ENCODE peak calls at places on chromosome 15, in six cellular contexts. One of them, this sample, is unnamed.

GRCh38 chr15:64653757-64654156 is 121.6 kb downstream of the RBPMS2 start:
- DNase-seq in thoracic aorta: no peak
- DNase-seq in mammary epithelial cell: no peak
- DNase-seq in left ventricle myocardium inferior: no peak
- DNase-seq in tibial nerve: no peak
- DNase-seq in stomach: no peak
- DNase-seq in this sample: no peak

GRCh38 chr15:34783986-34784385 is 11.4 kb downstream of the ACTC1 start:
- DNase-seq in thoracic aorta: no peak
- DNase-seq in mammary epithelial cell: no peak
- DNase-seq in left ventricle myocardium inferior: no peak
- DNase-seq in tibial nerve: no peak
- DNase-seq in stomach: no peak
- DNase-seq in this sample: no peak

GRCh38 chr15:60574801-60575631 is 96.1 kb upstream of the ICE2 start:
- DNase-seq in thoracic aorta: no peak
- DNase-seq in mammary epithelial cell: no peak
- DNase-seq in left ventricle myocardium inferior: no peak
- DNase-seq in tibial nerve: no peak
- DNase-seq in stomach: no peak
- DNase-seq in this sample: no peak

GRCh38 chr15:36779744-36780408 is 200.4 kb downstream of the CDIN1 start:
- DNase-seq in thoracic aorta: no peak
- DNase-seq in mammary epithelial cell: no peak
- DNase-seq in left ventricle myocardium inferior: no peak
- DNase-seq in tibial nerve: no peak
- DNase-seq in stomach: no peak
- DNase-seq in this sample: no peak

GRCh38 chr15:99987119-99987506 is 253.9 kb upstream of the LYSMD4 start:
- DNase-seq in thoracic aorta: no peak
- DNase-seq in mammary epithelial cell: no peak
- DNase-seq in left ventricle myocardium inferior: no peak
- DNase-seq in tibial nerve: no peak
- DNase-seq in stomach: no peak
- DNase-seq in this sample: no peak

GRCh38 chr15:94174399-94174802 is 57.0 kb upstream of the MCTP2 start:
- DNase-seq in thoracic aorta: no peak
- DNase-seq in mammary epithelial cell: peak; percentile 93
- DNase-seq in left ventricle myocardium inferior: no peak
- DNase-seq in tibial nerve: no peak
- DNase-seq in stomach: no peak
- DNase-seq in this sample: peak; percentile 50

GRCh38 chr15:53869044-53869805 is 109.0 kb upstream of the UNC13C start:
- DNase-seq in thoracic aorta: no peak
- DNase-seq in mammary epithelial cell: no peak
- DNase-seq in left ventricle myocardium inferior: no peak
- DNase-seq in tibial nerve: no peak
- DNase-seq in stomach: no peak
- DNase-seq in this sample: no peak

GRCh38 chr15:58490405-58491150 is 58.8 kb downstream of the LIPC start:
- DNase-seq in thoracic aorta: no peak
- DNase-seq in mammary epithelial cell: no peak
- DNase-seq in left ventricle myocardium inferior: peak; percentile 38
- DNase-seq in tibial nerve: no peak
- DNase-seq in stomach: no peak
- DNase-seq in this sample: no peak

GRCh38 chr15:66573719-66574641 is 8.2 kb upstream of the LCTL start:
- DNase-seq in thoracic aorta: no peak
- DNase-seq in mammary epithelial cell: no peak
- DNase-seq in left ventricle myocardium inferior: no peak
- DNase-seq in tibial nerve: no peak
- DNase-seq in stomach: no peak
- DNase-seq in this sample: peak; percentile 57

GRCh38 chr15:37824717-37825382 is 109.6 kb upstream of the TMCO5A start:
- DNase-seq in thoracic aorta: no peak
- DNase-seq in mammary epithelial cell: peak; percentile 80
- DNase-seq in left ventricle myocardium inferior: no peak
- DNase-seq in tibial nerve: no peak
- DNase-seq in stomach: no peak
- DNase-seq in this sample: peak; percentile 80

GRCh38 chr15:95989392-95989791 is 341.1 kb upstream of the NR2F2 start:
- DNase-seq in thoracic aorta: no peak
- DNase-seq in mammary epithelial cell: peak; percentile 31
- DNase-seq in left ventricle myocardium inferior: no peak
- DNase-seq in tibial nerve: no peak
- DNase-seq in stomach: no peak
- DNase-seq in this sample: no peak

GRCh38 chr15:40939909-40940801 is 11.0 kb downstream of the DLL4 start:
- DNase-seq in thoracic aorta: no peak
- DNase-seq in mammary epithelial cell: no peak
- DNase-seq in left ventricle myocardium inferior: peak; percentile 49
- DNase-seq in tibial nerve: no peak
- DNase-seq in stomach: no peak
- DNase-seq in this sample: no peak

GRCh38 chr15:48855501-48856440 is 22.2 kb upstream of the EID1 start:
- DNase-seq in thoracic aorta: no peak
- DNase-seq in mammary epithelial cell: no peak
- DNase-seq in left ventricle myocardium inferior: no peak
- DNase-seq in tibial nerve: no peak
- DNase-seq in stomach: no peak
- DNase-seq in this sample: no peak

GRCh38 chr15:58448906-58449305 is 17.1 kb downstream of the LIPC start:
- DNase-seq in thoracic aorta: no peak
- DNase-seq in mammary epithelial cell: no peak
- DNase-seq in left ventricle myocardium inferior: no peak
- DNase-seq in tibial nerve: no peak
- DNase-seq in stomach: no peak
- DNase-seq in this sample: no peak

GRCh38 chr15:65081758-65082157 is 5.2 kb downstream of the KBTBD13 start:
- DNase-seq in thoracic aorta: no peak
- DNase-seq in mammary epithelial cell: peak; percentile 46
- DNase-seq in left ventricle myocardium inferior: no peak
- DNase-seq in tibial nerve: no peak
- DNase-seq in stomach: no peak
- DNase-seq in this sample: no peak

GRCh38 chr15:77858677-77859490 is 218.6 kb downstream of the TBC1D2B start:
- DNase-seq in thoracic aorta: no peak
- DNase-seq in mammary epithelial cell: no peak
- DNase-seq in left ventricle myocardium inferior: no peak
- DNase-seq in tibial nerve: no peak
- DNase-seq in stomach: no peak
- DNase-seq in this sample: no peak

GRCh38 chr15:63842626-63843025 is 8.9 kb upstream of the HERC1 start:
- DNase-seq in thoracic aorta: no peak
- DNase-seq in mammary epithelial cell: no peak
- DNase-seq in left ventricle myocardium inferior: no peak
- DNase-seq in tibial nerve: no peak
- DNase-seq in stomach: no peak
- DNase-seq in this sample: no peak

GRCh38 chr15:38038659-38039442 is 104.4 kb downstream of the TMCO5A start:
- DNase-seq in thoracic aorta: no peak
- DNase-seq in mammary epithelial cell: peak; percentile 80
- DNase-seq in left ventricle myocardium inferior: no peak
- DNase-seq in tibial nerve: no peak
- DNase-seq in stomach: no peak
- DNase-seq in this sample: peak; percentile 56

GRCh38 chr15:96414875-96415274 is 84.4 kb downstream of the NR2F2 start:
- DNase-seq in thoracic aorta: no peak
- DNase-seq in mammary epithelial cell: no peak
- DNase-seq in left ventricle myocardium inferior: no peak
- DNase-seq in tibial nerve: no peak
- DNase-seq in stomach: no peak
- DNase-seq in this sample: no peak

GRCh38 chr15:99504071-99504822 is 61.5 kb upstream of the MEF2A start:
- DNase-seq in thoracic aorta: no peak
- DNase-seq in mammary epithelial cell: no peak
- DNase-seq in left ventricle myocardium inferior: no peak
- DNase-seq in tibial nerve: no peak
- DNase-seq in stomach: no peak
- DNase-seq in this sample: no peak

GRCh38 chr15:85597155-85597815 is 197.4 kb downstream of the KLHL25 start:
- DNase-seq in thoracic aorta: no peak
- DNase-seq in mammary epithelial cell: no peak
- DNase-seq in left ventricle myocardium inferior: no peak
- DNase-seq in tibial nerve: no peak
- DNase-seq in stomach: no peak
- DNase-seq in this sample: no peak

GRCh38 chr15:98322551-98322950 is 325.8 kb upstream of the IGF1R start:
- DNase-seq in thoracic aorta: no peak
- DNase-seq in mammary epithelial cell: no peak
- DNase-seq in left ventricle myocardium inferior: no peak
- DNase-seq in tibial nerve: no peak
- DNase-seq in stomach: no peak
- DNase-seq in this sample: no peak

DNA sequence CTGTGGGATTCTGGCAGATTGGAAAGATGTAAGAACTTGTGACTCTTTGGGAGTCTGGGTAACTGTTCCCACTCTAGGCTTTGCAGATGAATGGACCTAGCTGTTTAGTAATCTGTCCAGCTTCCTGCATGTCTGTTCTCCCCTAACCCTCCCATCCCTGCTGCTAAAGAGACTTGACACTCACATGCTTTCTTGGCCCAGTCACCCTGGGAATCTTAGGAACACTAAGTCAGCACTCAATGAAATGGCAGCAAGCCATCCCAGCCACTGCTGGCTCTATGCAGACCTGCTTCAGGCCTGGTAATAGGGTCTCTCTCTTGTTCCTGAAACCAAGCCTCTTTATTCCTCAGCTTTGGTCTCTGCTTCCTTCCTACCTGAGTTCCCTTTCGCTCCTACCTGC is 63.7 kb upstream of the THSD4 start:
- DNase-seq in thoracic aorta: no peak
- DNase-seq in mammary epithelial cell: no peak
- DNase-seq in left ventricle myocardium inferior: peak; percentile 43
- DNase-seq in tibial nerve: no peak
- DNase-seq in stomach: no peak
- DNase-seq in this sample: no peak
- H3K27ac ChIP-seq in thoracic aorta: no peak overlapping the region
- H3K27ac ChIP-seq in mammary epithelial cell: peak overlapping the region; percentile 69
- H3K27ac ChIP-seq in left ventricle myocardium inferior: no peak overlapping the region
- H3K27ac ChIP-seq in tibial nerve: no peak overlapping the region
- H3K27ac ChIP-seq in stomach: no peak overlapping the region
- H3K27ac ChIP-seq in this sample: peak overlapping the region; percentile 68

DNA sequence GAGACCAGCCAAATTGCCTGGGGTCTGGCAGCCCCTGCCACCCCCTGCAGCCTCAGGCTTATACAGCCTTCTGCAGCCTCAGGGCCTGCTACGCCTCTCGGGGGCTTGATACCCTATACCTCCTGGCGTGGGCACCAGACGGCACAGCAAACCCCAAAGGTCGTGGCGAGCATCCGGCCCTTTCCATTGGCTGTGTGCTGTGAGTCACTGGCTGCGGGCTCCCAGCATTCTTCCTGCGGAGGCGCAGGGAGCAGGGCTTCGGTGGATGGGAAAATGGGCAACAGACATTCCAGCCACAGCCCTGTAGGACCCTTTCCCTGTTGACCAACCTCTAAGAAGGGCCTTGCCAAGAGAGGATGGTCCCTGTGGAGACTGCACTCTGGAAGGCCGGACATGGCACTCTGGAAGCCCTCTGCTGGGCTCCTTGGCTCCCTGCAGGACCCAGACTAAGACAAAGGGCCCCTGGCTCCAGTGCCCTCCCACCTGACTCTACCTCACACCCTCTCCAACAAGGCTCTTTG is 59.6 kb downstream of the ITGA11 start:
- DNase-seq in thoracic aorta: no peak
- DNase-seq in mammary epithelial cell: peak; percentile 20
- DNase-seq in left ventricle myocardium inferior: no peak
- DNase-seq in tibial nerve: no peak
- DNase-seq in stomach: no peak
- DNase-seq in this sample: no peak
- TF ChIP-seq CTCF in thoracic aorta: peak; percentile 36
- TF ChIP-seq CTCF in mammary epithelial cell: peak; percentile 67
- TF ChIP-seq CTCF in left ventricle myocardium inferior: peak; percentile 68
- TF ChIP-seq CTCF in tibial nerve: peak; percentile 5
- TF ChIP-seq CTCF in stomach: no peak
- TF ChIP-seq CTCF in this sample: peak; percentile 49

GRCh38 chr15:56752986-56753385 is 19.7 kb upstream of the ZNF280D start:
- DNase-seq in thoracic aorta: no peak
- DNase-seq in mammary epithelial cell: no peak
- DNase-seq in left ventricle myocardium inferior: no peak
- DNase-seq in tibial nerve: no peak
- DNase-seq in stomach: no peak
- DNase-seq in this sample: no peak

GRCh38 chr15:56754993-56755392 is 21.7 kb upstream of the ZNF280D start:
- DNase-seq in thoracic aorta: no peak
- DNase-seq in mammary epithelial cell: no peak
- DNase-seq in left ventricle myocardium inferior: no peak
- DNase-seq in tibial nerve: no peak
- DNase-seq in stomach: no peak
- DNase-seq in this sample: no peak

GRCh38 chr15:56744701-56745683 is 11.7 kb upstream of the ZNF280D start:
- DNase-seq in thoracic aorta: no peak
- DNase-seq in mammary epithelial cell: no peak
- DNase-seq in left ventricle myocardium inferior: no peak
- DNase-seq in tibial nerve: no peak
- DNase-seq in stomach: no peak
- DNase-seq in this sample: no peak

DNA sequence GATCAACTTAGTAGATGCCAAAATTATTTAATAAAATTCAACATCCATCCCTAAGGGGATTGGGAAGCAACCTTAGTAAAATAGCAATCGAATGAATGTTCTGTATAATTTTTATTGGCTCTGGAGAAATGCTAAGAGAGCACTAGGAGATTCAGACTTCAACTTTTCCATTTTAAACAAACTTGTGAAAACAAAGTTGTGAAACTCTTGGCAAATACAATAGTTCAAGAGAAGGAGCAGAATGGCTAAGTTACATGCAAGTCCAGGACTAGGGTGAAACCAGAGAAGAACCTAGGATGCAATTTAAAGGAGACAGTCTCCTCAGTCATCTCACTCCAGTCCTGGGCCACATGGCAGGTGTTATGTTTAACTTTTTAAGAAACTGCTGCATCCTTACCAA is 16.7 kb upstream of the ZNF280D start:
- DNase-seq in thoracic aorta: no peak
- DNase-seq in mammary epithelial cell: no peak
- DNase-seq in left ventricle myocardium inferior: no peak
- DNase-seq in tibial nerve: no peak
- DNase-seq in stomach: no peak
- DNase-seq in this sample: no peak
- H3K27me3 ChIP-seq in thoracic aorta: no peaks in the 10 kb centered on the region
- H3K27me3 ChIP-seq in mammary epithelial cell: no peaks in the 10 kb centered on the region
- H3K27me3 ChIP-seq in left ventricle myocardium inferior: no peaks in the 10 kb centered on the region
- H3K27me3 ChIP-seq in tibial nerve: no peaks in the 10 kb centered on the region
- H3K27me3 ChIP-seq in stomach: no peaks in the 10 kb centered on the region
- H3K27me3 ChIP-seq in this sample: no peaks in the 10 kb centered on the region

DNA sequence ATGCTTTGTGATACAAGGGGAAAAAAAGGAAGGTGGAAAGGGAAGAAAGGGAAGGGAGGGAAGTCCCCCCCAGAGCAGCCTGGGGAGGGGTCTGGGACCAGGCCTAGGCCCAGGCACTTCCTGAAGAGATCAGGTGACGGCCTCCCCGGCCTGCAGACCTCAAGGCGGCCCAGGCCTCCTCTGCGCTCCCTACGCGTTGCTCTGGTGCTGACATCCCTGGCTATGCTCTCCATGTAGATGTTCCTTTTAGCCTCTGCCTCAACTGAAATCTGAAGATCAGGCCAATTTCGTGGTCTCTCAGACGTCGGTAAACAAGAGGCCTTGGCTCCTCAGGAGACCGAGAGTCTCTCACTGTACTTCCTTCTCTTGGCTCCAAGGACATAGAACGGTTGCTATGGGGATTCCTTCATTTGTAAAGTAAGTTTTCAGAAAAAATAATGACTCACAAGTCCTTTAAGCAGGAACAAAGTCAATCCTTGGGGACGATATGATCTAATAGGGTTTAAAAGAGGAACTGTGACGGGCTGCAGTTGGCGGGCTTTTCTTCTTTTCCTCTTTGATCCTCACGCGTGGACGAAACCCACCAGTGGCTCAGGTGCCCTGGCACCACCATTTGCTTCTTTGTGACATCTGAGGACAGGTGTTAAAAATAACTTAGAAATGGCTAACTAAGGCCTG is 55.6 kb upstream of the CGNL1 start:
- DNase-seq in thoracic aorta: no peak
- DNase-seq in mammary epithelial cell: no peak
- DNase-seq in left ventricle myocardium inferior: no peak
- DNase-seq in tibial nerve: no peak
- DNase-seq in stomach: no peak
- DNase-seq in this sample: no peak
- H3K27ac ChIP-seq in thoracic aorta: peak overlapping the region; percentile 70
- H3K27ac ChIP-seq in mammary epithelial cell: no peak overlapping the region
- H3K27ac ChIP-seq in left ventricle myocardium inferior: peak overlapping the region; percentile 63
- H3K27ac ChIP-seq in tibial nerve: peak overlapping the region; percentile 8
- H3K27ac ChIP-seq in stomach: no peak overlapping the region
- H3K27ac ChIP-seq in this sample: no peak overlapping the region